ENCODE peak calls at places on chromosome 7, in five cellular contexts. R is HT1080, K is T-helper 2 cell, J is NCI-H2171 treated with DMSO at 0.1 percent for 48 hours, T is iris pigment epithelial cell. C is an unnamed sample.

GRCh38 chr7:1667566-1668485 is 2.3 kb upstream of the ELFN1 start:
- DNase-seq in R (no peak), K (peak), J (no peak), T (no peak), C (peak)

GRCh38 chr7:94452257-94452656 is 57.4 kb upstream of the CASD1 start:
- DNase-seq in R (no peak), K (no peak), J (peak), T (no peak), C (no peak)

GRCh38 chr7:140540142-140540777 is 61.0 kb upstream of the MKRN1 start:
- DNase-seq in R (no peak), K (no peak), J (peak), T (no peak), C (no peak)

GRCh38 chr7:134892963-134893362 is 93.3 kb upstream of the AGBL3 start:
- DNase-seq in R (no peak), K (no peak), J (no peak), T (peak), C (no peak)

GRCh38 chr7:36216063-36216684 is 63.1 kb downstream of the EEPD1 start:
- DNase-seq in R (no peak), K (no peak), J (no peak), T (peak), C (no peak)

GRCh38 chr7:18570890-18571478 is 75.4 kb downstream of the HDAC9 start:
- DNase-seq in R (peak), K (no peak), J (peak), T (peak), C (peak)

GRCh38 chr7:102927303-102927933 is 14.6 kb downstream of the LRRC17 start:
- DNase-seq in R (peak), K (no peak), J (no peak), T (peak), C (no peak)

GRCh38 chr7:155384751-155385150 is 73.2 kb upstream of the EN2 start:
- DNase-seq in R (no peak), K (no peak), J (no peak), T (no peak), C (no peak)

GRCh38 chr7:142809671-142810070 is 38.9 kb downstream of the PRSS2 start:
- DNase-seq in R (no peak), K (no peak), J (no peak), T (no peak), C (no peak)

GRCh38 chr7:127592550-127592949 is 986 bp upstream of the FSCN3 start:
- DNase-seq in R (no peak), K (no peak), J (no peak), T (no peak), C (no peak)

GRCh38 chr7:32164341-32164996 is 94.3 kb upstream of the PDE1C start:
- DNase-seq in R (peak), K (no peak), J (peak), T (peak), C (peak)

GRCh38 chr7:130363156-130363847 is 17.0 kb upstream of the CPA1 start:
- DNase-seq in R (peak), K (no peak), J (no peak), T (peak), C (peak)

GRCh38 chr7:158818325-158819213 is 10.7 kb downstream of the ESYT2 start:
- DNase-seq in R (peak), K (peak), J (no peak), T (peak), C (peak)

GRCh38 chr7:124251616-124252015 is 218.7 kb upstream of the TMEM229A start:
- DNase-seq in R (no peak), K (no peak), J (no peak), T (no peak), C (no peak)

GRCh38 chr7:151086802-151087246 is 549 bp downstream of the AGAP3 start:
- DNase-seq in R (no peak), K (no peak), J (peak), T (peak), C (peak)

GRCh38 chr7:158731761-158732160 is 27.2 kb upstream of the NCAPG2 start:
- DNase-seq in R (no peak), K (no peak), J (no peak), T (no peak), C (no peak)

GRCh38 chr7:28686418-28686800 is 271.7 kb downstream of the TRIL start:
- DNase-seq in R (peak), K (no peak), J (peak), T (peak), C (peak)

GRCh38 chr7:16660702-16661464 is 14.9 kb downstream of the BZW2 start:
- DNase-seq in R (peak), K (no peak), J (peak), T (peak), C (peak)

GRCh38 chr7:105014725-105015630 is 973 bp downstream of the KMT2E start:
- DNase-seq in R (peak), K (no peak), J (peak), T (peak), C (peak)

GRCh38 chr7:137961200-137962177 is 40.4 kb downstream of the CREB3L2 start:
- DNase-seq in R (peak), K (no peak), J (no peak), T (no peak), C (no peak)

GRCh38 chr7:105497016-105497415 is 25.1 kb downstream of the PUS7 start:
- DNase-seq in R (no peak), K (no peak), J (no peak), T (no peak), C (no peak)

GRCh38 chr7:44109991-44110390 is 5.8 kb downstream of the AEBP1 start:
- DNase-seq in R (no peak), K (no peak), J (no peak), T (no peak), C (no peak)

GRCh38 chr7:12315049-12315448 is 88.6 kb downstream of the VWDE start:
- DNase-seq in R (no peak), K (no peak), J (peak), T (peak), C (no peak)

GRCh38 chr7:98641646-98642489 is 24.8 kb downstream of the NPTX2 start:
- DNase-seq in R (no peak), K (no peak), J (peak), T (no peak), C (no peak)

GRCh38 chr7:98281757-98282652 is 519 bp downstream of the BRI3 start:
- DNase-seq in R (no peak), K (no peak), J (no peak), T (no peak), C (no peak)

GRCh38 chr7:124940306-124940705 is 10.7 kb upstream of the POT1 start:
- DNase-seq in R (peak), K (no peak), J (no peak), T (no peak), C (peak)

GRCh38 chr7:156935250-156935649 is 14.3 kb upstream of the NOM1 start:
- DNase-seq in R (peak), K (no peak), J (no peak), T (peak), C (no peak)

GRCh38 chr7:32937344-32938174 is 19.7 kb upstream of the FKBP9 start:
- DNase-seq in R (no peak), K (no peak), J (peak), T (peak), C (peak)

GRCh38 chr7:16646427-16647081 is 573 bp downstream of the BZW2 start:
- DNase-seq in R (peak), K (no peak), J (peak), T (peak), C (no peak)

GRCh38 chr7:20839196-20839735 is 52.6 kb upstream of the SP8 start:
- DNase-seq in R (no peak), K (no peak), J (no peak), T (no peak), C (peak)

GRCh38 chr7:131363719-131364118 is 36.0 kb downstream of the MKLN1 start:
- DNase-seq in R (no peak), K (no peak), J (no peak), T (no peak), C (no peak)

GRCh38 chr7:23490357-23491131 is 20.3 kb upstream of the IGF2BP3 start:
- DNase-seq in R (no peak), K (no peak), J (peak), T (peak), C (peak)

GRCh38 chr7:149686449-149686848 is 86.9 kb downstream of the ZNF467 start:
- DNase-seq in R (no peak), K (no peak), J (no peak), T (no peak), C (no peak)

C was measured in Daoy.